ENCODE peak calls at places on chromosomes 16 and 17, in four cellular contexts. Y is cardiac fibroblast; B is WTC11; C is stimulated activated CD8-positive, alpha-beta memory T cell treated with anti-CD3 and anti-CD28 coated beads, Interleukin-12 subunit alpha, Interleukin-12 subunit beta, amount 100 ng/mL, for 1 hour. K is an unnamed sample.

GRCh38 chr17:7881655-7882054 is 6.9 kb upstream of the CHD3 start:
- DNase-seq in Y (peak; percentile 26), B (no peak), C (no peak), K (peak; percentile 50)

GRCh38 chr17:34852141-34852540 is 109.1 kb downstream of the CCT6B start:
- DNase-seq in Y (no peak), B (no peak), C (no peak), K (no peak)

GRCh38 chr17:32494621-32495346 is 8.0 kb downstream of the CDK5R1 start:
- DNase-seq in Y (no peak), B (no peak), C (no peak), K (no peak)

GRCh38 chr17:77528516-77529327 is 388.0 kb downstream of the SEC14L1 start:
- DNase-seq in Y (no peak), B (peak; percentile 76), C (no peak), K (peak; percentile 24)

GRCh38 chr16:27401768-27402568 is at the start of gene IL21R:
- DNase-seq in Y (peak; percentile 48), B (no peak), C (peak; percentile 75), K (peak; percentile 68)

GRCh38 chr17:82350182-82351030 is 8.6 kb upstream of the TEX19 start:
- DNase-seq in Y (no peak), B (peak; percentile 56), C (no peak), K (peak; percentile 57)

GRCh38 chr16:23132921-23133532 is 16.2 kb downstream of the USP31 start:
- DNase-seq in Y (peak; percentile 38), B (no peak), C (no peak), K (no peak)

GRCh38 chr17:21140911-21141310 is 14.1 kb downstream of the DHRS7B start:
- DNase-seq in Y (no peak), B (no peak), C (no peak), K (no peak)

GRCh38 chr17:78889525-78889924 is 13.5 kb downstream of the CEP295NL start:
- DNase-seq in Y (no peak), B (no peak), C (no peak), K (no peak)

GRCh38 chr17:75808905-75809621 is 24.5 kb downstream of the UNK start:
- DNase-seq in Y (peak; percentile 83), B (no peak), C (no peak), K (peak; percentile 82)

GRCh38 chr16:48392407-48392806 is 7.2 kb upstream of the SIAH1 start:
- DNase-seq in Y (no peak), B (no peak), C (no peak), K (no peak)

K was measured in foreskin fibroblast.